ENCODE peak calls at places on chromosomes 16 and 17, in seven cellular contexts. F is ascending aorta; Z is Peyer's patch; P is fibroblast of mammary gland; K is CD8-positive, alpha-beta T cell; A is tibial nerve; L is HCT116. B is an unnamed sample.
A peak's percentile ranks its signal among the peaks of the same experiment; 100 is the strongest.

GRCh38 chr17:10526517-10526916 is 8.2 kb upstream of the MYH1 start:
- DNase-seq in F (no peak), Z (no peak), P (no peak), K (no peak), A (no peak), L (no peak), B (no peak)

GRCh38 chr16:87392823-87393679 is 915 bp downstream of the MAP1LC3B start:
- DNase-seq in F (no peak), Z (peak; percentile 73), P (peak; percentile 56), K (peak; percentile 46), A (no peak), L (no peak), B (no peak)

GRCh38 chr17:38871247-38871991 is 1.6 kb downstream of the LASP1 start:
- DNase-seq in F (peak; percentile 65), Z (peak; percentile 89), P (peak; percentile 87), K (peak; percentile 80), A (peak; percentile 50), L (no peak), B (no peak)

GRCh38 chr17:66975614-66976378 is 11.3 kb downstream of the CACNG4 start:
- DNase-seq in F (no peak), Z (no peak), P (no peak), K (no peak), A (no peak), L (peak; percentile 48), B (no peak)

GRCh38 chr16:56764835-56765234 is 34.9 kb downstream of the NUP93 start:
- DNase-seq in F (no peak), Z (no peak), P (no peak), K (no peak), A (no peak), L (no peak), B (no peak)

GRCh38 chr17:65301184-65301583 is 164.0 kb downstream of the RGS9 start:
- DNase-seq in F (no peak), Z (no peak), P (no peak), K (no peak), A (no peak), L (no peak), B (no peak)

GRCh38 chr16:63652091-63652490 is 1469.8 kb downstream of the CDH11 start:
- DNase-seq in F (no peak), Z (no peak), P (no peak), K (no peak), A (no peak), L (no peak), B (no peak)

GRCh38 chr16:49000594-49000993 is 281.0 kb downstream of the CBLN1 start:
- DNase-seq in F (no peak), Z (no peak), P (no peak), K (no peak), A (no peak), L (peak; percentile 26), B (no peak)

GRCh38 chr16:55521792-55522191 is 12.9 kb downstream of the LPCAT2 start:
- DNase-seq in F (no peak), Z (no peak), P (no peak), K (no peak), A (no peak), L (no peak), B (no peak)

GRCh38 chr17:57782051-57782490 is 37.0 kb upstream of the CCDC182 start:
- DNase-seq in F (no peak), Z (no peak), P (no peak), K (no peak), A (no peak), L (no peak), B (no peak)

GRCh38 chr16:57539072-57539796 is 2.9 kb upstream of the CCDC102A start:
- DNase-seq in F (no peak), Z (no peak), P (peak; percentile 5), K (no peak), A (no peak), L (no peak), B (no peak)

GRCh38 chr17:76772842-76773521 is 35.1 kb downstream of the MFSD11 start:
- DNase-seq in F (no peak), Z (no peak), P (peak; percentile 92), K (peak; percentile 66), A (no peak), L (peak; percentile 89), B (peak; percentile 92)

GRCh38 chr16:78281115-78281514 is 181.7 kb downstream of the WWOX start:
- DNase-seq in F (no peak), Z (no peak), P (no peak), K (no peak), A (no peak), L (no peak), B (no peak)

GRCh38 chr17:19384723-19385391 is 2.1 kb downstream of the MFAP4 start:
- DNase-seq in F (peak; percentile 59), Z (no peak), P (peak; percentile 97), K (no peak), A (peak; percentile 94), L (no peak), B (peak; percentile 94)

GRCh38 chr16:65068151-65068740 is 53.6 kb downstream of the CDH11 start:
- DNase-seq in F (no peak), Z (no peak), P (peak; percentile 88), K (no peak), A (no peak), L (no peak), B (no peak)

GRCh38 chr17:1542316-1542715 is 20.3 kb downstream of the PITPNA start:
- DNase-seq in F (no peak), Z (no peak), P (no peak), K (no peak), A (no peak), L (no peak), B (no peak)

GRCh38 chr17:61400058-61400785 is 579 bp downstream of the TBX2 start:
- DNase-seq in F (no peak), Z (no peak), P (no peak), K (no peak), A (no peak), L (no peak), B (no peak)

GRCh38 chr17:61399131-61400057 is at the start of gene TBX2:
- DNase-seq in F (peak; percentile 50), Z (peak; percentile 58), P (peak; percentile 95), K (no peak), A (peak; percentile 88), L (no peak), B (no peak)

GRCh38 chr17:61396586-61397085 is 3.0 kb upstream of the TBX2 start:
- DNase-seq in F (no peak), Z (peak; percentile 48), P (no peak), K (no peak), A (no peak), L (no peak), B (no peak)

GRCh38 chr17:61397086-61397842 is 2.4 kb upstream of the TBX2 start:
- DNase-seq in F (no peak), Z (peak; percentile 45), P (no peak), K (no peak), A (no peak), L (no peak), B (no peak)

DNA sequence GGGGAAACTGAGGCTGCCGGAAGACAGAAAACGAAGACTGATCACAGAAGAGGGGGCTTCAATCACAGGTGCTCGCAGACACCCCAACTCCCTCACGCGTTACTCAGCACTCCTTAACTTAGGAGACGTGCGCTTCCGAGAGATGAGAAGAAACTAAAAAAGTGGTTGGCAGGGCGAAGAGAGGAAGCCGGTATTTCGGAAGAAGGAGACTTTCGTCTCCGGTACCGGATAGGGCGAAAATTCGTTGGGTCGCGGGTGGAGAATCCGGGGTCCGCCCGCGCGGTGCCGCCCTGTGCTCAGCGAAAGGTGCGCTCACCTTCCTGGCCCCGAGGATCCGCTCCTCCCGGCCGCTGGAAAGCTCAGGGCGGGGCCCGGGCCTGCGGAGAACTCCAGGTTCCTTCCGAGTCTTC is 917 bp upstream of the TBX2 start:
- DNase-seq in F (no peak), Z (peak; percentile 55), P (no peak), K (no peak), A (no peak), L (no peak), B (no peak)
- H3K4me3 ChIP-seq in F (peak overlapping the region; percentile 64), Z (peak overlapping the region; percentile 32), P (peak overlapping the region; percentile 77), K (no peak overlapping the region), A (peak overlapping the region; percentile 50), L (no peak overlapping the region), B (peak overlapping the region; percentile 60)

DNA sequence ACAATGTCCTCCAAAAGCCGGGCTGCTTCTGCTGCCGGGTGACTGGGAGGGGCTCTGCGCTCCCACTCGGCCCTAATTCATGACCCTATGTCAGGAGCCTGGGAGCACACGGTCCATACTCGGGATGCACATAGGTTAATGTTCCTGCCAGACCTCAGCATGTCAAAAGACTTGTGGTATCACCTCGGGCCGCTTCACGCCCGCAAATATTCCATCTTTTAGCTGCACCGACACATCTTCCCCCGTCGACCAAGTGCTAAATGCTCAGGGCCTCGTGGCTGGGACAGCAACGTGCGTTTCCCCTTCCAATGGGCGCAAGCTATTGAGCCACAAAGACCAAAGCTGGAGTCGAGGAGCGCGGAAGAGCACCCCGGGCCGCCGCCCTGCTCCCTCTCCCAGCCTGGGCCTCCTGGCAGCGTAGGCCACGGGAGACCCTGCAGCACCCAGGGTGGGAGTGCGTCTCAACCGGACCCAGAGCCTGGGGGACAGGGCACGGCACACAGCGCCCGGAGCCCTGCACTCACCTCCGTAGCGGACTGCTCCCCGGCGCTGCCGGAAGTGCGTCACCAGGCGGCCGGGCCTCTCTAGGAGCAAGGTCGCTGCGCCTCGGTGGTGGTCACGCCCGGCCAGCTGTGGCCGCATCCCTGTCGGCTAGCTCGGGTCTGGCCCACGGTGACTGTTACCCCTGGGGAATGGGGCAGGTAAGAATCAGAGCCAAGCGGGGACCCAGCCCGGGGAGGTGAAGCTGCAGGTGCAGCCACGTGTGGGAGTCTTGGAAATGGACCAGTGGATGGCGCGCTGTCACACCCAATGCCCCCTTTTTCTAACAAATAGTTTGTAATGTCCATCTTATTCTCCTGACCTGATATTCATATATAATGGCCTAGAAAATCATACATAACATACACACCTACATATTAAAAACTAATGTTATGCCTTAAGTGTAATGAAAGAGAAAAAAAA is at the start of gene ZNF23:
- DNase-seq in F (peak; percentile 18), Z (peak; percentile 90), P (peak; percentile 74), K (peak; percentile 79), A (peak; percentile 72), L (peak; percentile 57), B (no peak)
- TF ChIP-seq CTCF in F (no peak), Z (peak; percentile 21), P (no peak), K (peak; percentile 29), A (peak; percentile 50), L (no peak), B (no peak)

GRCh38 chr16:89507219-89507833 is 877 bp upstream of the SPG7 start:
- DNase-seq in F (no peak), Z (no peak), P (no peak), K (no peak), A (no peak), L (no peak), B (no peak)

GRCh38 chr16:89506113-89506504 is 2.1 kb upstream of the SPG7 start:
- DNase-seq in F (no peak), Z (no peak), P (peak; percentile 58), K (no peak), A (no peak), L (no peak), B (no peak)

GRCh38 chr16:89506791-89507191 is 1.4 kb upstream of the SPG7 start:
- DNase-seq in F (no peak), Z (no peak), P (no peak), K (peak; percentile 41), A (no peak), L (no peak), B (no peak)

GRCh38 chr16:89510526-89510925 is 2.3 kb downstream of the SPG7 start:
- DNase-seq in F (no peak), Z (no peak), P (no peak), K (no peak), A (no peak), L (no peak), B (no peak)

GRCh38 chr16:89507834-89508590 is at the start of gene SPG7:
- DNase-seq in F (peak; percentile 19), Z (peak; percentile 94), P (peak; percentile 79), K (peak; percentile 85), A (peak; percentile 77), L (peak; percentile 66), B (peak; percentile 43)
- H3K4me3 ChIP-seq in F (peak within 1 kb of the TSS; percentile 66), Z (peak within 1 kb of the TSS; percentile 96), P (peak within 1 kb of the TSS; percentile 72), K (peak within 1 kb of the TSS; percentile 91), A (peak within 1 kb of the TSS; percentile 88), L (peak within 1 kb of the TSS; percentile 76), B (peak within 1 kb of the TSS; percentile 95)

GRCh38 chr17:81400154-81400938 is 5.1 kb downstream of the BAHCC1 start:
- DNase-seq in F (no peak), Z (peak; percentile 74), P (no peak), K (no peak), A (no peak), L (no peak), B (no peak)
- TF ChIP-seq CTCF in F (no peak), Z (no peak), P (no peak), K (no peak), A (peak; percentile 10), L (no peak), B (no peak)

B was measured in HFF-Myc.